ENCODE peak calls at places on chromosomes 2 and 18, in nine cellular contexts. J is fibroblast of lung; C is colonic mucosa; R is esophagus muscularis mucosa; E is body of pancreas; Y is naive thymus-derived CD4-positive, alpha-beta T cell; W is thoracic aorta; M is pancreas; K is tibial nerve. H is an unnamed sample. For H3K9me3, the result is how much of the 10 kb centered on the place peaks cover.

GRCh38 chr2:19812166-19812565 is 89.6 kb downstream of the TTC32 start:
- DNase-seq in J (no peak), R (peak), W (peak), E (no peak), Y (no peak), M (no peak), C (no peak), K (no peak), H (peak)

GRCh38 chr2:190882831-190883582 is 2.4 kb downstream of the GLS start:
- DNase-seq in J (no peak), K (no peak), M (no peak), W (no peak), C (no peak), R (no peak), E (no peak), Y (no peak), H (no peak)

GRCh38 chr2:172380436-172381274 is 46.7 kb upstream of the ITGA6 start:
- DNase-seq in Y (no peak), J (peak), C (no peak), E (no peak), M (no peak), K (no peak), R (no peak), W (no peak), H (no peak)

GRCh38 chr2:30305235-30305634 is 73.9 kb downstream of the LBH start:
- DNase-seq in M (no peak), C (no peak), R (no peak), W (no peak), Y (no peak), E (no peak), J (peak), K (no peak), H (no peak)

GRCh38 chr18:36888778-36889177 is 59.9 kb downstream of the KIAA1328 start:
- DNase-seq in R (no peak), M (no peak), C (no peak), J (no peak), W (no peak), Y (no peak), K (no peak), E (no peak), H (no peak)

GRCh38 chr2:112924855-112925254 is 13.9 kb downstream of the IL37 start:
- DNase-seq in E (no peak), R (no peak), K (no peak), C (peak), J (no peak), M (no peak), Y (no peak), W (no peak), H (no peak)

GRCh38 chr2:239245872-239246701 is 154.7 kb downstream of the HDAC4 start:
- DNase-seq in J (no peak), W (no peak), K (no peak), M (no peak), E (peak), Y (no peak), R (no peak), C (peak), H (no peak)

GRCh38 chr18:58659691-58660090 is 11.6 kb upstream of the MALT1 start:
- DNase-seq in R (peak), C (no peak), M (no peak), W (no peak), K (no peak), Y (no peak), E (no peak), J (no peak), H (no peak)

GRCh38 chr18:9108911-9109310 is 6.4 kb downstream of the NDUFV2 start:
- DNase-seq in K (no peak), E (no peak), J (no peak), C (no peak), Y (no peak), R (no peak), W (no peak), M (no peak), H (no peak)

GRCh38 chr2:66507673-66508127 is 72.8 kb downstream of the MEIS1 start:
- DNase-seq in Y (no peak), K (no peak), R (no peak), J (peak), M (no peak), C (no peak), W (no peak), E (peak), H (no peak)

GRCh38 chr2:128475427-128476211 is 157.0 kb upstream of the HS6ST1 start:
- DNase-seq in R (peak), W (no peak), J (no peak), E (no peak), C (peak), K (no peak), Y (no peak), M (no peak), H (no peak)

GRCh38 chr2:48693645-48694044 is 61.9 kb downstream of the LHCGR start:
- DNase-seq in J (peak), Y (no peak), W (no peak), K (no peak), C (no peak), M (no peak), E (no peak), R (no peak), H (no peak)

GRCh38 chr2:159769147-159769546 is 28.9 kb downstream of the CD302 start:
- DNase-seq in W (no peak), Y (no peak), E (no peak), J (no peak), C (no peak), M (no peak), R (no peak), K (no peak), H (no peak)

GRCh38 chr2:226211439-226211838 is 588.2 kb downstream of the IRS1 start:
- DNase-seq in K (no peak), Y (no peak), J (peak), M (no peak), R (no peak), W (no peak), E (no peak), C (no peak), H (no peak)

GRCh38 chr2:158965731-158966130 is 2.7 kb upstream of the TANC1 start:
- DNase-seq in R (no peak), C (no peak), K (no peak), W (no peak), J (no peak), M (no peak), E (no peak), Y (no peak), H (no peak)

GRCh38 chr2:25372405-25373268 is 30.9 kb upstream of the DNMT3A start:
- DNase-seq in J (no peak), K (no peak), E (no peak), M (peak), W (no peak), R (no peak), Y (peak), C (no peak), H (peak)

GRCh38 chr2:128715360-128715759 is 396.7 kb upstream of the HS6ST1 start:
- DNase-seq in R (peak), E (no peak), M (no peak), K (no peak), W (no peak), C (peak), J (no peak), Y (no peak), H (peak)

GRCh38 chr2:194819367-194819766 is 837.7 kb upstream of the SLC39A10 start:
- DNase-seq in M (no peak), Y (no peak), C (no peak), K (no peak), R (no peak), E (no peak), W (no peak), J (no peak), H (no peak)

GRCh38 chr18:5943514-5943913 is 48.2 kb upstream of the TMEM200C start:
- DNase-seq in M (no peak), R (no peak), W (no peak), J (no peak), C (no peak), E (peak), K (no peak), Y (no peak), H (no peak)

GRCh38 chr2:132766573-132766972 is 96.6 kb upstream of the LYPD1 start:
- DNase-seq in Y (no peak), J (no peak), M (no peak), R (peak), W (no peak), K (no peak), E (no peak), C (no peak), H (no peak)

GRCh38 chr2:79620679-79621078 is 107.8 kb downstream of the CTNNA2 start:
- DNase-seq in E (no peak), W (no peak), R (no peak), M (no peak), Y (no peak), C (no peak), K (no peak), J (no peak), H (no peak)

GRCh38 chr2:223669453-223670225 is 67.5 kb upstream of the SCG2 start:
- DNase-seq in R (no peak), C (no peak), W (no peak), Y (no peak), E (no peak), K (no peak), M (no peak), J (peak), H (no peak)

GRCh38 chr18:9825571-9826073 is 60.2 kb upstream of the TXNDC2 start:
- DNase-seq in M (no peak), Y (no peak), E (peak), C (peak), R (peak), J (peak), W (no peak), K (peak), H (no peak)

GRCh38 chr18:7084766-7085080 is 32.9 kb downstream of the LAMA1 start:
- DNase-seq in M (no peak), J (peak), Y (no peak), K (no peak), R (no peak), W (no peak), C (no peak), E (no peak), H (no peak)

GRCh38 chr2:234467289-234467688 is 29.6 kb downstream of the ARL4C start:
- DNase-seq in W (no peak), E (no peak), C (no peak), R (no peak), M (no peak), J (peak), Y (no peak), K (no peak), H (no peak)

GRCh38 chr18:31154186-31154585 is 8.5 kb downstream of the DSC1 start:
- DNase-seq in Y (no peak), M (no peak), E (no peak), R (no peak), W (no peak), C (no peak), K (no peak), J (peak), H (no peak)

GRCh38 chr2:48901015-48901343 is 145.5 kb upstream of the LHCGR start:
- DNase-seq in E (no peak), W (no peak), C (no peak), M (no peak), J (no peak), R (no peak), K (no peak), Y (no peak), H (no peak)

GRCh38 chr2:120765911-120766757 is 30.5 kb downstream of the GLI2 start:
- DNase-seq in E (peak), K (peak), Y (no peak), W (peak), C (peak), M (peak), J (peak), R (peak), H (no peak)

GRCh38 chr2:177559638-177560037 is 167.1 kb downstream of the AGPS start:
- DNase-seq in Y (no peak), C (no peak), E (no peak), W (no peak), R (no peak), M (no peak), J (no peak), K (no peak), H (no peak)

GRCh38 chr18:9612215-9612830 is 2.0 kb downstream of the PPP4R1 start:
- DNase-seq in C (peak), J (peak), E (peak), K (no peak), Y (no peak), W (no peak), R (no peak), M (no peak), H (no peak)

GRCh38 chr2:216013080-216013909 is at the start of gene MREG:
- DNase-seq in Y (peak), K (peak), J (peak), E (peak), W (no peak), R (peak), C (peak), M (peak), H (peak)
- H3K27ac ChIP-seq in Y (peak), K (peak), J (no peak), E (peak), W (no peak), R (peak), C (peak), M (no peak), H (peak)

DNA sequence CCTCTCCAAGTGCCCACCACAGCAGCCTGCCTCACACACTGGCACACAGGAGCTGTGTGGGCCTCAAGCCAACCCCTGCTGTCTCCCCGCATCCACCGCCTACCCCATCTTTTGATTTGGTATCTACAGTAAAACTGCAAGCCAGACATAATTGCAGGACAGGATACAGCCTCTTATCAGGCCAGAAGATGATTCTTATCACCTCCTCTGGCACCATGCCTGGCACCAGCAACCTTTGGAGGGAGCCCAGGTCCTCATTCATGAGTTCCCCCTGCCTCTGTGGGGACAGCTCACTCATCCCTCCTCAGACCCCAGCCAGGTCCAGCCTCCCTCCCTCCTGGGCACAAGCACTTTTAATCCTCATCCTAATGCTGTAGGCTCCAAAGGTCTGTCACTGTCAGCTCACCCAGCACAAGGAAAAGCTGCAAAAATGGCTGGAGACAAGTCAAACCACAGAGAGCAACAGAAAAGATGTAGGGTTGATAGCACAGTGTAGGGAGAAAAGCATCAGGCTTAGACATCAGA is 9.7 kb downstream of the RAB11FIP5 start:
- DNase-seq in E (no peak), J (no peak), R (no peak), M (no peak), W (no peak), C (peak), K (no peak), Y (no peak), H (no peak)
- H3K9me3 ChIP-seq in E (under half), J (under half), R (under half), M (under half), W (under half), C (under half), K (under half), Y (under half), H (under half)

GRCh38 chr2:216634317-216635148 is 1.3 kb downstream of the IGFBP2 start:
- DNase-seq in J (no peak), M (peak), C (no peak), W (no peak), R (no peak), Y (no peak), K (no peak), E (no peak), H (no peak)
- H3K27ac ChIP-seq in J (no peak), M (peak), C (no peak), W (peak), R (peak), Y (no peak), K (no peak), E (peak), H (peak)

GRCh38 chr18:35306588-35307250 is 16.7 kb upstream of the ZSCAN30 start:
- DNase-seq in M (no peak), E (no peak), W (no peak), J (no peak), Y (no peak), K (no peak), R (no peak), C (no peak), H (no peak)

DNA sequence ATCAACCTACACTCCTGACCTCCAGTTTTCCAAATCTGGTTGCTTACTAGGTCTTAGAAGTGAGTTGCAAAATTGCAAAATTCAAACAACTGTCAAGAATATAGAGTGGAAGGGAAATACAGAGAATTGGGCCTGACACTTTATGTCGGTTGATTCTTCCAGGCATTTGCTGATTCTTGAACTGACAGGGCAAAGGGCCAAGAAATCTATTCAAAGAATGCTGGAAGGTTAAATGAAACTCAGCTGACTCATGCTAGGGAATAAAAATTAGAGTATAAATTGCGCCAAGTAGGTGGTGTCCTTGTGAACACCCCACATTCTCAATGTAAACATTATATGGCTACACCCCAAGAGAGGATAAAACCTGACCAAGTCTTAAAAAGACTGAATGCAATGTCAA is 21.5 kb upstream of the ZSCAN30 start:
- DNase-seq in J (peak), W (no peak), E (no peak), K (no peak), M (no peak), C (no peak), R (no peak), Y (no peak), H (no peak)
- H3K9me3 ChIP-seq in J (under half), W (under half), E (under half), K (under half), M (under half), C (under half), R (half or more), Y (under half), H (under half)

GRCh38 chr18:48962857-48963554 is 12.2 kb upstream of the SMAD7 start:
- DNase-seq in Y (no peak), C (no peak), R (no peak), M (no peak), W (no peak), K (no peak), E (no peak), J (peak), H (no peak)

GRCh38 chr18:48959921-48960920 is 9.5 kb upstream of the SMAD7 start:
- DNase-seq in E (no peak), C (no peak), W (no peak), Y (no peak), K (no peak), R (no peak), J (peak), M (no peak), H (no peak)

GRCh38 chr18:48963555-48964480 is 13.1 kb upstream of the SMAD7 start:
- DNase-seq in R (no peak), W (no peak), E (no peak), C (no peak), K (no peak), Y (no peak), J (peak), M (no peak), H (no peak)

GRCh38 chr18:48961547-48961946 is 10.8 kb upstream of the SMAD7 start:
- DNase-seq in J (peak), M (no peak), K (no peak), W (no peak), Y (no peak), E (no peak), C (no peak), R (no peak), H (no peak)

GRCh38 chr18:48962252-48962856 is 11.6 kb upstream of the SMAD7 start:
- DNase-seq in E (no peak), K (no peak), R (no peak), M (no peak), C (no peak), Y (no peak), J (no peak), W (no peak), H (no peak)
- H3K27ac ChIP-seq in E (no peak), K (no peak), R (peak), M (no peak), C (no peak), Y (no peak), J (no peak), W (no peak), H (peak)

GRCh38 chr2:27282892-27283291 is 663 bp downstream of the TRIM54 start:
- DNase-seq in R (no peak), K (no peak), E (no peak), W (no peak), C (no peak), J (no peak), M (no peak), Y (no peak), H (no peak)
- H3K9me3 ChIP-seq in R (under half), K (under half), E (under half), W (under half), C (under half), J (under half), M (under half), Y (under half), H (under half)

GRCh38 chr2:217954469-217954868 is 48.3 kb downstream of the TNS1 start:
- DNase-seq in R (no peak), M (no peak), Y (no peak), W (no peak), J (no peak), C (no peak), E (peak), K (no peak), H (no peak)
- H3K27ac ChIP-seq in R (peak), M (no peak), Y (no peak), W (peak), J (no peak), C (peak), E (peak), K (peak), H (peak)

GRCh38 chr2:155997538-155997937 is 335.0 kb downstream of the NR4A2 start:
- DNase-seq in E (no peak), C (no peak), J (peak), W (no peak), R (no peak), M (no peak), Y (no peak), K (no peak), H (no peak)
- H3K9me3 ChIP-seq in E (under half), C (under half), J (under half), W (under half), R (under half), M (under half), Y (under half), K (under half), H (under half)

H was measured in vagina.